ENCODE peak calls at places on chromosomes 7 and 10, in nine cellular contexts. Z is adrenal gland, A is A549, B is WTC11, G is HCT116, R is foreskin fibroblast, T is dorsolateral prefrontal cortex, M is epithelial cell of proximal tubule, J is psoas muscle. C is an unnamed sample.

GRCh38 chr10:13492493-13493180 is 36.2 kb downstream of the BEND7 start:
- DNase-seq in Z (no peak), A (no peak), B (no peak), G (no peak), R (no peak), T (no peak), M (no peak), J (no peak), C (no peak)

GRCh38 chr7:20111821-20112542 is 105.2 kb downstream of the MACC1 start:
- DNase-seq in Z (no peak), A (no peak), B (no peak), G (no peak), R (no peak), T (no peak), M (no peak), J (no peak), C (no peak)

GRCh38 chr7:68334613-68335303 is 1263.5 kb upstream of the AUTS2 start:
- DNase-seq in Z (no peak), A (no peak), B (no peak), G (no peak), R (no peak), T (no peak), M (no peak), J (no peak), C (no peak)

GRCh38 chr10:102629661-102630614 is 14.3 kb upstream of the TRIM8 start:
- DNase-seq in Z (no peak), A (no peak), B (peak), G (no peak), R (peak), T (peak), M (peak), J (peak), C (no peak)

GRCh38 chr10:129864601-129865126 is 99.4 kb downstream of the EBF3 start:
- DNase-seq in Z (no peak), A (no peak), B (no peak), G (no peak), R (peak), T (no peak), M (no peak), J (peak), C (no peak)

GRCh38 chr10:26699631-26700030 is 2.1 kb downstream of the PDSS1 start:
- DNase-seq in Z (no peak), A (no peak), B (no peak), G (no peak), R (no peak), T (no peak), M (no peak), J (no peak), C (no peak)

GRCh38 chr7:132270517-132270916 is 305.8 kb downstream of the PLXNA4 start:
- DNase-seq in Z (no peak), A (no peak), B (no peak), G (no peak), R (peak), T (no peak), M (no peak), J (no peak), C (no peak)

GRCh38 chr7:25158962-25159361 is 33.9 kb upstream of the CYCS start:
- DNase-seq in Z (no peak), A (no peak), B (no peak), G (no peak), R (no peak), T (no peak), M (no peak), J (no peak), C (no peak)

GRCh38 chr10:49508654-49509053 is 30.3 kb downstream of the ERCC6 start:
- DNase-seq in Z (no peak), A (no peak), B (no peak), G (no peak), R (no peak), T (no peak), M (no peak), J (no peak), C (no peak)

GRCh38 chr7:3238525-3239210 is 62.4 kb upstream of the SDK1 start:
- DNase-seq in Z (no peak), A (no peak), B (no peak), G (no peak), R (peak), T (no peak), M (peak), J (no peak), C (no peak)

GRCh38 chr10:72242675-72243074 is 26.6 kb upstream of the ASCC1 start:
- DNase-seq in Z (peak), A (no peak), B (no peak), G (no peak), R (peak), T (peak), M (no peak), J (peak), C (no peak)

GRCh38 chr7:123583821-123584220 is 17.8 kb upstream of the ASB15 start:
- DNase-seq in Z (no peak), A (no peak), B (no peak), G (no peak), R (no peak), T (no peak), M (no peak), J (no peak), C (no peak)

GRCh38 chr10:21953585-21954057 is 49.9 kb downstream of the DNAJC1 start:
- DNase-seq in Z (no peak), A (peak), B (no peak), G (peak), R (peak), T (no peak), M (no peak), J (no peak), C (no peak)
- TF ChIP-seq CTCF in Z (peak), A (peak), B (no peak), G (peak), R (peak), T (peak), M (peak), J (peak), C (no peak)

DNA sequence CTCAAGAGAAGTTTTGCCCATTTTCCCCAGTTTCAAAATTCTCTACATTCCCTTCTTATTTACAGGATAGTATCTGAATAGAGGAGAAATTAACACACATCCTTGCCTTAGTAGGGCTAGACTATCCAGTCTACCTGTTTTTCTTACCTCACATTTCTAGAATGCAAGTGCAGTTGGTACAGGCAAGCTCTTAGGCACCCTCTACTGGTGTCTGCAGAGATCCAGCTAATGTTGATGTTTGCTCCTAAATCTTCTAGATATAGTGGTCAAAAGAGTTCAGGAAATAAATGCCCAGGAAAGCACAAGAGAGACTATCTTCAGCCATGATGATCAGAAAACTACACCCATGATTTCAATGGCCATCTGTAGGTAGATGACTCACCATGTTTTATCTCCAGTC is 205.3 kb downstream of the HTR7 start:
- DNase-seq in Z (no peak), A (no peak), B (no peak), G (peak), R (peak), T (no peak), M (peak), J (no peak), C (no peak)
- TF ChIP-seq CTCF in Z (peak), A (peak), B (no peak), G (peak), R (peak), T (no peak), M (peak), J (no peak), C (no peak)

DNA sequence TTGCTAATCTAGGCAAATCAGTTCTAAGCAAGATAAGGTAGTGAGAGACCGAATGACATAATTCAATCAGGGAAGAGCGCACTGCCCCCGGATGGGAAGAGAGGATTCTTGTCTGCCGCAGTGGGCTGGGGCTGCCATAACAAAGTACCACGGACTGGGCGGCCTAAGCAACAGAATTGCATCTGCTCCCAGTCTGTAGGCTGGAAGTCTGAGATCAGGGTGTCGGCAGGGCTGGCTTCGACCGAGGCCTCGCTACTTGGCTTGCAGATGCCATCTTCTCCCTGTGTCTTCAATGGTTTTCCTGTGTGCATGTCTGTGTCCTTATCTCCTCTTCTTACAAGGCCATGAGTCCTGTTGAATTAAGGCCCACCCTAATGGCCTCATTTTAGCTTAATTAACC is 59.7 kb upstream of the TMEM72 start:
- DNase-seq in Z (no peak), A (no peak), B (no peak), G (no peak), R (no peak), T (no peak), M (no peak), J (peak), C (no peak)
- TF ChIP-seq CTCF in Z (no peak), A (no peak), B (no peak), G (no peak), R (no peak), T (no peak), M (no peak), J (no peak), C (no peak)

DNA sequence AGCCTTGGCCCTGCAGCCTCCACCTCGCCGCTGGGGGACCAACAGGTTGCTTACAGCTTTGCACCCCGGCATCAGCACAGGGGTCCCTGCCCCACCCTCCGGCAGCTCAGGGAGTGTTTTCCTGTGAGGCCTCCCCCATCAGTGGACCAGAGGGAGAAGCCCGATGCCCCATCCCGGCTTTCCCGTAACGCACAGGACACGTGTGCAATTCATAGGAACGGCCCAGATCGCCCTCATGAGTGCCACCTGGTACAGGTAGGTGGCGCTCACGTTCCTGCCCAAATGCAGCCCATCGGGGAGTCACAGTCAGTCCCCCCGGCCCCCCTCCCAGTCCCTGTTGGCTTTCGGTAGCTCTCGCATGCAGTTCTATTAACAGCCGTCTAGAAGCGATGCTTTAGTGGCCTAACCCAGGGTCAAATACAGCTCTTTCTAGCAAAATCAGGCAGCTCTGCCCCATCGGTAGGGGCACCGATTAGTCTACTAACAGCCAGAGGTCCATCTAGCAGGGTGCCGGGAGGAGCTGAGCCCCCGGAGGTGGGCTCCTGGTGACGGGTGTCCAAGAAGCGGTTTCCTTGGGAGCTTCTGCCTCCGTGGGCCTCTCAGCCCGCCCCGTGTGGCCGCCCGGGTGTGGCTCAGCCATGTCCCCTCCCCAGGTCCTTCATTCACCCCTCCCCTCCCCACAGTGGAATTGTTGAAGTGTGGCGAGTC is 48.4 kb upstream of the GTF2IRD1 start:
- DNase-seq in Z (no peak), A (peak), B (peak), G (no peak), R (peak), T (peak), M (no peak), J (no peak), C (no peak)
- TF ChIP-seq CTCF in Z (peak), A (peak), B (peak), G (peak), R (peak), T (peak), M (peak), J (peak), C (no peak)

DNA sequence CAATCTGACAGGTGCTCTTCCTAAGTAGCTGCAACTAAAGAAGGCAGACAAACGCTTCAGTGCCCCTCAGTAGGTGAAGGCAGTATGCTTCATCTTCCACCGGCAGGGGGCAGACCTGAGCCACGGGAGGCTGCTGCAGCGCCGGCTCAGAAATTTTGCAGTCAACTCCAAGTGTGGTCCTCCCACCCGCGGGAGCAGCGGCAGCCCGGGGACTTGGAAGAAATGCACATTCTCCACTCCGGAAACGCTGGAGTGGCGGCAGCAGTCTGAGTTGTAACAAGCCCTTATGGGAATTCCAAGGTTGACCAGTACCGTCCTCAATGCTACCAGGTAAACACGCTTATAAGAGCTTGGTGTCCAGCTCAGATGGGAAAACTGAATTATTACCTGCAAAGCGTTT is 3.4 kb downstream of the IGFBP3 start:
- DNase-seq in Z (peak), A (peak), B (peak), G (no peak), R (peak), T (peak), M (no peak), J (peak), C (peak)
- TF ChIP-seq CTCF in Z (peak), A (peak), B (peak), G (peak), R (peak), T (peak), M (peak), J (peak), C (peak)

C was measured in breast epithelium.